ENCODE peak calls at places on chromosomes 7 and 10, in four cellular contexts. One of them, this sample, is unnamed.

GRCh38 chr10:28384557-28384956 is 81.7 kb upstream of the MPP7 start:
- DNase-seq in neural crest cell: no peak
- DNase-seq in AG04449: no peak
- DNase-seq in osteocyte: no peak
- DNase-seq in this sample: no peak

GRCh38 chr10:49625411-49625810 is 11.6 kb downstream of the CHAT start:
- DNase-seq in neural crest cell: no peak
- DNase-seq in AG04449: no peak
- DNase-seq in osteocyte: no peak
- DNase-seq in this sample: no peak

GRCh38 chr7:13293264-13294002 is 606.0 kb downstream of the ARL4A start:
- DNase-seq in neural crest cell: no peak
- DNase-seq in AG04449: no peak
- DNase-seq in osteocyte: no peak
- DNase-seq in this sample: no peak

GRCh38 chr10:75108684-75109458 is 2.6 kb upstream of the SAMD8 start:
- DNase-seq in neural crest cell: peak
- DNase-seq in AG04449: no peak
- DNase-seq in osteocyte: peak
- DNase-seq in this sample: no peak

GRCh38 chr7:35252584-35252983 is 1.3 kb downstream of the TBX20 start:
- DNase-seq in neural crest cell: no peak
- DNase-seq in AG04449: no peak
- DNase-seq in osteocyte: no peak
- DNase-seq in this sample: no peak

GRCh38 chr7:2006921-2007381 is 225.8 kb downstream of the MAD1L1 start:
- DNase-seq in neural crest cell: no peak
- DNase-seq in AG04449: no peak
- DNase-seq in osteocyte: no peak
- DNase-seq in this sample: no peak

GRCh38 chr7:135925205-135925604 is 52.0 kb downstream of the MTPN start:
- DNase-seq in neural crest cell: no peak
- DNase-seq in AG04449: no peak
- DNase-seq in osteocyte: no peak
- DNase-seq in this sample: no peak

GRCh38 chr7:129968592-129969383 is 16.0 kb upstream of the UBE2H start:
- DNase-seq in neural crest cell: no peak
- DNase-seq in AG04449: no peak
- DNase-seq in osteocyte: no peak
- DNase-seq in this sample: no peak

GRCh38 chr7:49714182-49714581 is 59.3 kb upstream of the VWC2 start:
- DNase-seq in neural crest cell: no peak
- DNase-seq in AG04449: no peak
- DNase-seq in osteocyte: no peak
- DNase-seq in this sample: no peak

GRCh38 chr7:1675036-1675671 is 5.1 kb downstream of the ELFN1 start:
- DNase-seq in neural crest cell: no peak
- DNase-seq in AG04449: no peak
- DNase-seq in osteocyte: peak
- DNase-seq in this sample: no peak

GRCh38 chr7:23235688-23236280 is 10.8 kb upstream of the GPNMB start:
- DNase-seq in neural crest cell: no peak
- DNase-seq in AG04449: no peak
- DNase-seq in osteocyte: no peak
- DNase-seq in this sample: no peak

GRCh38 chr10:78640981-78641646 is 427.7 kb upstream of the ZMIZ1 start:
- DNase-seq in neural crest cell: no peak
- DNase-seq in AG04449: no peak
- DNase-seq in osteocyte: no peak
- DNase-seq in this sample: no peak

DNA sequence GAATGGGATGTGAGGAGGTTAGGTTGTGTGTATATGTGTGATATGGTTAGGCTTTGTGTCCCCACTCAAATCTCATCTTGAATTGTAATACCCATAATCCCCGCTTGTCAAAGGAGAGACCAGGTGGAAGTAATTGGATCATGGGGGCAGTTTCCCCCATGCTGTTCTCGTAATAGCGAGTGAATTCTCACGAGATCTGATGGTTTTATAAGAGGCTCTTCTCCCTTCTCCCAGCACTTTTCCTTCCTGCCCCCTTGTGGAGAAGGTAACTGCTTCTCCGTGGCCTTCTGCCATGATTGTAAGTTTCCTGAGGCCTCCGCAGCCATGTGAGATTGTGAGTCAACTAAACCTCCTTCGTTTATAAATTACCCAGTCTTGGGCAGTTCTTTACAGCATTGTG is 47.3 kb downstream of the NPVF start:
- DNase-seq in neural crest cell: no peak
- DNase-seq in AG04449: no peak
- DNase-seq in osteocyte: no peak
- DNase-seq in this sample: no peak
- TF ChIP-seq CTCF in neural crest cell: no peak
- TF ChIP-seq CTCF in AG04449: no peak
- TF ChIP-seq CTCF in osteocyte: no peak
- TF ChIP-seq CTCF in this sample: no peak

GRCh38 chr7:71131753-71132520 is at the start of gene GALNT17:
- DNase-seq in neural crest cell: peak
- DNase-seq in AG04449: no peak
- DNase-seq in osteocyte: peak
- DNase-seq in this sample: no peak

GRCh38 chr7:71132521-71133231 is 732 bp downstream of the GALNT17 start:
- DNase-seq in neural crest cell: peak
- DNase-seq in AG04449: no peak
- DNase-seq in osteocyte: no peak
- DNase-seq in this sample: no peak

GRCh38 chr7:71130280-71130679 is 1.7 kb upstream of the GALNT17 start:
- DNase-seq in neural crest cell: no peak
- DNase-seq in AG04449: no peak
- DNase-seq in osteocyte: no peak
- DNase-seq in this sample: no peak

GRCh38 chr7:71133232-71133622 is 1.3 kb downstream of the GALNT17 start:
- DNase-seq in neural crest cell: peak
- DNase-seq in AG04449: no peak
- DNase-seq in osteocyte: no peak
- DNase-seq in this sample: no peak

GRCh38 chr7:71131256-71131752 is 640 bp upstream of the GALNT17 start:
- DNase-seq in neural crest cell: peak
- DNase-seq in AG04449: no peak
- DNase-seq in osteocyte: peak
- DNase-seq in this sample: no peak
- TF ChIP-seq CTCF in neural crest cell: peak
- TF ChIP-seq CTCF in AG04449: no peak
- TF ChIP-seq CTCF in osteocyte: peak
- TF ChIP-seq CTCF in this sample: no peak

GRCh38 chr7:83934118-83934734 is 260.4 kb downstream of the SEMA3A start:
- DNase-seq in neural crest cell: no peak
- DNase-seq in AG04449: no peak
- DNase-seq in osteocyte: no peak
- DNase-seq in this sample: no peak
- TF ChIP-seq CTCF in neural crest cell: peak
- TF ChIP-seq CTCF in AG04449: no peak
- TF ChIP-seq CTCF in osteocyte: peak
- TF ChIP-seq CTCF in this sample: peak

GRCh38 chr7:108808556-108808955 is 238.9 kb downstream of the DNAJB9 start:
- DNase-seq in neural crest cell: no peak
- DNase-seq in AG04449: no peak
- DNase-seq in osteocyte: no peak
- DNase-seq in this sample: no peak

GRCh38 chr7:108809356-108809755 is 239.7 kb downstream of the DNAJB9 start:
- DNase-seq in neural crest cell: no peak
- DNase-seq in AG04449: no peak
- DNase-seq in osteocyte: no peak
- DNase-seq in this sample: no peak

GRCh38 chr7:108802639-108803038 is 233.0 kb downstream of the DNAJB9 start:
- DNase-seq in neural crest cell: no peak
- DNase-seq in AG04449: no peak
- DNase-seq in osteocyte: no peak
- DNase-seq in this sample: no peak

GRCh38 chr7:108805808-108806397 is 236.2 kb downstream of the DNAJB9 start:
- DNase-seq in neural crest cell: no peak
- DNase-seq in AG04449: no peak
- DNase-seq in osteocyte: no peak
- DNase-seq in this sample: peak
- TF ChIP-seq CTCF in neural crest cell: peak
- TF ChIP-seq CTCF in AG04449: peak
- TF ChIP-seq CTCF in osteocyte: peak
- TF ChIP-seq CTCF in this sample: peak

DNA sequence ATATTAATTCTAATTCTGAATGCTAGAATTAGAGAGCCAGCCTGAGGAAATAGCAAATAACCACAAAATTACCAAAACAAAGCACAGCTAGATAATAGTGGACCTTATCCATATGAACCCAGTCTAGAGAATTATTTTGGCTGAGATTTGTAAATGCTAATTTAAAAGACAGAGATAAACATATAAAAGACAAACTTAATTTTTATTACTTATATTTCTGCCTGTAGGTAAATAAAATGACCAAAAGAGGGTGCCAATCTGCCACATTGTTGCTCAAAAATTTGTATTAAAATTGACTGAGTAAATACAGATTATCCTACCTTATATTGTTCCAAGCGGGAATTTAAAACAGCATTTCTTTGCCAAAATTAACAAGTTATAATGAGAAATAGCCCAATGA is 20.2 kb downstream of the RTKN2 start:
- DNase-seq in neural crest cell: no peak
- DNase-seq in AG04449: no peak
- DNase-seq in osteocyte: no peak
- DNase-seq in this sample: no peak
- TF ChIP-seq CTCF in neural crest cell: peak
- TF ChIP-seq CTCF in AG04449: peak
- TF ChIP-seq CTCF in osteocyte: peak
- TF ChIP-seq CTCF in this sample: peak

GRCh38 chr7:105583061-105583460 is 1.8 kb upstream of the EFCAB10 start:
- DNase-seq in neural crest cell: no peak
- DNase-seq in AG04449: no peak
- DNase-seq in osteocyte: no peak
- DNase-seq in this sample: no peak

GRCh38 chr7:105587899-105588690 is 6.8 kb upstream of the EFCAB10 start:
- DNase-seq in neural crest cell: no peak
- DNase-seq in AG04449: no peak
- DNase-seq in osteocyte: no peak
- DNase-seq in this sample: no peak

GRCh38 chr7:105584165-105584564 is 2.9 kb upstream of the EFCAB10 start:
- DNase-seq in neural crest cell: no peak
- DNase-seq in AG04449: no peak
- DNase-seq in osteocyte: no peak
- DNase-seq in this sample: no peak

GRCh38 chr7:105589221-105590077 is 8.2 kb upstream of the EFCAB10 start:
- DNase-seq in neural crest cell: peak
- DNase-seq in AG04449: peak
- DNase-seq in osteocyte: peak
- DNase-seq in this sample: peak

DNA sequence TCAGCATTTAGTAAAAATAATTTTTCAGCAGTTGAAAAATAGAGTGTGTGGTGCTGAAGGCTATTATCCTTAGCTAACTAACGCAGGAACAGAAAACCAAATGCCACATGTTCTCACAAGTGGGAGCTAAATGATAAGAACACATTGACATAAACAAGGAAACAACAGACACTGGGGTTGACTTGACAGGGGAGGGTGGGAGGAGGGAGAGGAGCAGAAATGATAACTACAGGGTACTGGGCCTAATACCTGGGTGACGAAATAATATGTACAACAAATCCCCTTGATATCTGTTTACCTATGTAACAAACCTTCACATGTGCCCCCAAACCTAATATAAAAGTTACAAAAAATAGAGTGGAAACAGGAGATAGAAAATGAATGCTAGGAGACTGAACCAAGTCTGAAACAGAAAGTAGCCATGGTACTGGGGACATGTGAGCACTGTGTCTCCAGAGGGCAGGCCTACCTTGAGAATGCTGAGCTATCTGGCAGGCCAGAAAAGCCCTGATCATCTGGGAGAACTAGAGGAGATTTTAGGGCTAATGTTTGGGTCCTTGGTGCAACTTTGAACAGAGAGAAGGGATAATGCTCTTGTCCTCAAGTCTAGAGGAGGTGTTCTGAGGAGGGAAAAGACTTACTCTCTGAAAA is 4.7 kb upstream of the EFCAB10 start:
- DNase-seq in neural crest cell: no peak
- DNase-seq in AG04449: no peak
- DNase-seq in osteocyte: no peak
- DNase-seq in this sample: no peak
- TF ChIP-seq CTCF in neural crest cell: no peak
- TF ChIP-seq CTCF in AG04449: no peak
- TF ChIP-seq CTCF in osteocyte: no peak
- TF ChIP-seq CTCF in this sample: no peak

GRCh38 chr10:1114355-1115261 is 58.4 kb downstream of the WDR37 start:
- DNase-seq in neural crest cell: no peak
- DNase-seq in AG04449: no peak
- DNase-seq in osteocyte: peak
- DNase-seq in this sample: no peak
- TF ChIP-seq CTCF in neural crest cell: no peak
- TF ChIP-seq CTCF in AG04449: no peak
- TF ChIP-seq CTCF in osteocyte: no peak
- TF ChIP-seq CTCF in this sample: no peak

GRCh38 chr10:22600516-22600915 is 113.9 kb downstream of the PIP4K2A start:
- DNase-seq in neural crest cell: no peak
- DNase-seq in AG04449: no peak
- DNase-seq in osteocyte: no peak
- DNase-seq in this sample: no peak
- TF ChIP-seq CTCF in neural crest cell: no peak
- TF ChIP-seq CTCF in AG04449: no peak
- TF ChIP-seq CTCF in osteocyte: no peak
- TF ChIP-seq CTCF in this sample: no peak

GRCh38 chr7:92421676-92422435 is 25.4 kb upstream of the GATAD1 start:
- DNase-seq in neural crest cell: no peak
- DNase-seq in AG04449: no peak
- DNase-seq in osteocyte: no peak
- DNase-seq in this sample: no peak
- TF ChIP-seq CTCF in neural crest cell: no peak
- TF ChIP-seq CTCF in AG04449: no peak
- TF ChIP-seq CTCF in osteocyte: no peak
- TF ChIP-seq CTCF in this sample: no peak

GRCh38 chr7:29461996-29462395 is 101.6 kb upstream of the PRR15 start:
- DNase-seq in neural crest cell: no peak
- DNase-seq in AG04449: no peak
- DNase-seq in osteocyte: no peak
- DNase-seq in this sample: no peak
- TF ChIP-seq CTCF in neural crest cell: no peak
- TF ChIP-seq CTCF in AG04449: no peak
- TF ChIP-seq CTCF in osteocyte: no peak
- TF ChIP-seq CTCF in this sample: no peak